ENCODE peak calls at places on chromosomes 3 and 15, in nine cellular contexts. One of them, this sample, is unnamed.

GRCh38 chr3:47404955-47405790 is 24.4 kb downstream of the PTPN23 start:
- DNase-seq in NCI-H526: no peak
- DNase-seq in transverse colon: no peak
- DNase-seq in brain microvascular endothelial cell: no peak
- DNase-seq in H7: peak
- DNase-seq in uterus: no peak
- DNase-seq in HFFc6: no peak
- DNase-seq in K562: no peak
- DNase-seq in NCI-H774: no peak
- DNase-seq in this sample: no peak

GRCh38 chr15:28886431-28887343 is 913 bp downstream of the APBA2 start:
- DNase-seq in NCI-H526: no peak
- DNase-seq in K562: no peak
- DNase-seq in NCI-H774: no peak
- DNase-seq in transverse colon: no peak
- DNase-seq in brain microvascular endothelial cell: no peak
- DNase-seq in uterus: no peak
- DNase-seq in HFFc6: no peak
- DNase-seq in H7: peak
- DNase-seq in this sample: no peak

GRCh38 chr15:43439268-43439667 is 53.7 kb downstream of the TP53BP1 start:
- DNase-seq in K562: no peak
- DNase-seq in NCI-H774: no peak
- DNase-seq in uterus: no peak
- DNase-seq in H7: no peak
- DNase-seq in HFFc6: no peak
- DNase-seq in brain microvascular endothelial cell: no peak
- DNase-seq in transverse colon: no peak
- DNase-seq in NCI-H526: no peak
- DNase-seq in this sample: no peak

GRCh38 chr15:65377976-65378366 is at the start of gene IGDCC3:
- DNase-seq in K562: peak
- DNase-seq in H7: peak
- DNase-seq in uterus: no peak
- DNase-seq in HFFc6: no peak
- DNase-seq in brain microvascular endothelial cell: no peak
- DNase-seq in NCI-H774: no peak
- DNase-seq in NCI-H526: no peak
- DNase-seq in transverse colon: no peak
- DNase-seq in this sample: peak

GRCh38 chr3:134009345-134010000 is 20.3 kb downstream of the SLCO2A1 start:
- DNase-seq in NCI-H774: no peak
- DNase-seq in NCI-H526: no peak
- DNase-seq in H7: no peak
- DNase-seq in HFFc6: peak
- DNase-seq in uterus: no peak
- DNase-seq in brain microvascular endothelial cell: peak
- DNase-seq in K562: no peak
- DNase-seq in transverse colon: no peak
- DNase-seq in this sample: no peak

GRCh38 chr3:101995371-101996046 is 146.2 kb downstream of the NFKBIZ start:
- DNase-seq in uterus: peak
- DNase-seq in HFFc6: peak
- DNase-seq in NCI-H526: no peak
- DNase-seq in transverse colon: no peak
- DNase-seq in K562: no peak
- DNase-seq in H7: no peak
- DNase-seq in brain microvascular endothelial cell: peak
- DNase-seq in NCI-H774: no peak
- DNase-seq in this sample: no peak

GRCh38 chr3:138942861-138943623 is 3.9 kb downstream of the FOXL2 start:
- DNase-seq in transverse colon: no peak
- DNase-seq in NCI-H526: no peak
- DNase-seq in uterus: no peak
- DNase-seq in HFFc6: no peak
- DNase-seq in K562: peak
- DNase-seq in brain microvascular endothelial cell: no peak
- DNase-seq in H7: peak
- DNase-seq in NCI-H774: no peak
- DNase-seq in this sample: peak

GRCh38 chr15:71599404-71600225 is 210.7 kb upstream of the NR2E3 start:
- DNase-seq in H7: no peak
- DNase-seq in NCI-H526: no peak
- DNase-seq in brain microvascular endothelial cell: no peak
- DNase-seq in HFFc6: no peak
- DNase-seq in NCI-H774: no peak
- DNase-seq in K562: no peak
- DNase-seq in uterus: peak
- DNase-seq in transverse colon: no peak
- DNase-seq in this sample: no peak

GRCh38 chr3:150324825-150325224 is 83.3 kb upstream of the TSC22D2 start:
- DNase-seq in HFFc6: no peak
- DNase-seq in brain microvascular endothelial cell: no peak
- DNase-seq in H7: no peak
- DNase-seq in NCI-H526: no peak
- DNase-seq in uterus: no peak
- DNase-seq in NCI-H774: no peak
- DNase-seq in K562: no peak
- DNase-seq in transverse colon: no peak
- DNase-seq in this sample: no peak

GRCh38 chr15:36844453-36845094 is 255.8 kb downstream of the MEIS2 start:
- DNase-seq in K562: no peak
- DNase-seq in brain microvascular endothelial cell: no peak
- DNase-seq in H7: peak
- DNase-seq in NCI-H526: no peak
- DNase-seq in transverse colon: no peak
- DNase-seq in HFFc6: no peak
- DNase-seq in NCI-H774: peak
- DNase-seq in uterus: no peak
- DNase-seq in this sample: no peak

GRCh38 chr15:80789296-80789695 is 10.1 kb downstream of the CEMIP start:
- DNase-seq in brain microvascular endothelial cell: no peak
- DNase-seq in K562: no peak
- DNase-seq in transverse colon: no peak
- DNase-seq in NCI-H526: no peak
- DNase-seq in NCI-H774: no peak
- DNase-seq in uterus: no peak
- DNase-seq in HFFc6: peak
- DNase-seq in H7: no peak
- DNase-seq in this sample: no peak

GRCh38 chr15:69629631-69630161 is 177.1 kb downstream of the RPLP1 start:
- DNase-seq in NCI-H526: no peak
- DNase-seq in HFFc6: no peak
- DNase-seq in H7: no peak
- DNase-seq in brain microvascular endothelial cell: no peak
- DNase-seq in transverse colon: no peak
- DNase-seq in NCI-H774: no peak
- DNase-seq in K562: no peak
- DNase-seq in uterus: no peak
- DNase-seq in this sample: no peak

GRCh38 chr3:113643583-113643982 is 52.9 kb downstream of the USF3 start:
- DNase-seq in transverse colon: no peak
- DNase-seq in K562: no peak
- DNase-seq in uterus: no peak
- DNase-seq in HFFc6: no peak
- DNase-seq in NCI-H774: no peak
- DNase-seq in NCI-H526: no peak
- DNase-seq in brain microvascular endothelial cell: no peak
- DNase-seq in H7: no peak
- DNase-seq in this sample: no peak

GRCh38 chr3:158672293-158673176 is at the start of gene LXN:
- DNase-seq in NCI-H774: no peak
- DNase-seq in H7: peak
- DNase-seq in K562: peak
- DNase-seq in transverse colon: peak
- DNase-seq in HFFc6: peak
- DNase-seq in uterus: peak
- DNase-seq in brain microvascular endothelial cell: peak
- DNase-seq in NCI-H526: no peak
- DNase-seq in this sample: peak

GRCh38 chr15:64068133-64068532 is 21.8 kb upstream of the DAPK2 start:
- DNase-seq in uterus: no peak
- DNase-seq in transverse colon: no peak
- DNase-seq in brain microvascular endothelial cell: no peak
- DNase-seq in HFFc6: no peak
- DNase-seq in NCI-H526: no peak
- DNase-seq in K562: peak
- DNase-seq in H7: no peak
- DNase-seq in NCI-H774: no peak
- DNase-seq in this sample: no peak

GRCh38 chr3:138461246-138461645 is 26.8 kb downstream of the ESYT3 start:
- DNase-seq in brain microvascular endothelial cell: no peak
- DNase-seq in K562: no peak
- DNase-seq in uterus: no peak
- DNase-seq in NCI-H774: no peak
- DNase-seq in H7: no peak
- DNase-seq in transverse colon: no peak
- DNase-seq in NCI-H526: no peak
- DNase-seq in HFFc6: peak
- DNase-seq in this sample: no peak

GRCh38 chr3:141576744-141577052 is 89.9 kb downstream of the RASA2 start:
- DNase-seq in NCI-H526: no peak
- DNase-seq in HFFc6: no peak
- DNase-seq in H7: no peak
- DNase-seq in uterus: no peak
- DNase-seq in brain microvascular endothelial cell: no peak
- DNase-seq in K562: no peak
- DNase-seq in transverse colon: no peak
- DNase-seq in NCI-H774: no peak
- DNase-seq in this sample: no peak

GRCh38 chr3:86948840-86949239 is 42.1 kb downstream of the VGLL3 start:
- DNase-seq in uterus: no peak
- DNase-seq in NCI-H774: no peak
- DNase-seq in H7: no peak
- DNase-seq in NCI-H526: no peak
- DNase-seq in HFFc6: peak
- DNase-seq in brain microvascular endothelial cell: no peak
- DNase-seq in K562: no peak
- DNase-seq in transverse colon: no peak
- DNase-seq in this sample: no peak

GRCh38 chr3:1609416-1609815 is 489.2 kb upstream of the CNTN4 start:
- DNase-seq in uterus: no peak
- DNase-seq in HFFc6: no peak
- DNase-seq in brain microvascular endothelial cell: no peak
- DNase-seq in H7: no peak
- DNase-seq in NCI-H526: no peak
- DNase-seq in NCI-H774: peak
- DNase-seq in transverse colon: no peak
- DNase-seq in K562: no peak
- DNase-seq in this sample: no peak

GRCh38 chr15:67501836-67502461 is 19.0 kb upstream of the C15orf61 start:
- DNase-seq in NCI-H774: no peak
- DNase-seq in uterus: no peak
- DNase-seq in HFFc6: no peak
- DNase-seq in brain microvascular endothelial cell: no peak
- DNase-seq in K562: no peak
- DNase-seq in transverse colon: no peak
- DNase-seq in H7: peak
- DNase-seq in NCI-H526: peak
- DNase-seq in this sample: no peak

GRCh38 chr3:179149239-179149887 is 1.2 kb downstream of the PIK3CA start:
- DNase-seq in brain microvascular endothelial cell: peak
- DNase-seq in NCI-H526: no peak
- DNase-seq in HFFc6: no peak
- DNase-seq in K562: no peak
- DNase-seq in H7: no peak
- DNase-seq in uterus: peak
- DNase-seq in transverse colon: peak
- DNase-seq in NCI-H774: no peak
- DNase-seq in this sample: peak

GRCh38 chr3:13159890-13160289 is 86.7 kb upstream of the IQSEC1 start:
- DNase-seq in brain microvascular endothelial cell: no peak
- DNase-seq in transverse colon: no peak
- DNase-seq in H7: no peak
- DNase-seq in HFFc6: peak
- DNase-seq in K562: no peak
- DNase-seq in NCI-H526: no peak
- DNase-seq in NCI-H774: no peak
- DNase-seq in uterus: no peak
- DNase-seq in this sample: no peak

GRCh38 chr3:149369991-149370866 is 7.2 kb downstream of the TM4SF1 start:
- DNase-seq in transverse colon: no peak
- DNase-seq in HFFc6: no peak
- DNase-seq in uterus: no peak
- DNase-seq in H7: no peak
- DNase-seq in K562: no peak
- DNase-seq in NCI-H774: no peak
- DNase-seq in NCI-H526: peak
- DNase-seq in brain microvascular endothelial cell: no peak
- DNase-seq in this sample: no peak

GRCh38 chr15:66619152-66619903 is 53.5 kb upstream of the LCTL start:
- DNase-seq in K562: peak
- DNase-seq in brain microvascular endothelial cell: peak
- DNase-seq in HFFc6: peak
- DNase-seq in H7: peak
- DNase-seq in transverse colon: peak
- DNase-seq in uterus: peak
- DNase-seq in NCI-H774: peak
- DNase-seq in NCI-H526: peak
- DNase-seq in this sample: peak

GRCh38 chr3:72080800-72081199 is 295.9 kb upstream of the PROK2 start:
- DNase-seq in K562: peak
- DNase-seq in transverse colon: no peak
- DNase-seq in HFFc6: no peak
- DNase-seq in brain microvascular endothelial cell: no peak
- DNase-seq in H7: no peak
- DNase-seq in uterus: no peak
- DNase-seq in NCI-H774: no peak
- DNase-seq in NCI-H526: no peak
- DNase-seq in this sample: no peak

GRCh38 chr3:51940648-51941421 is 869 bp downstream of the RRP9 start:
- DNase-seq in H7: no peak
- DNase-seq in brain microvascular endothelial cell: no peak
- DNase-seq in NCI-H774: no peak
- DNase-seq in HFFc6: no peak
- DNase-seq in NCI-H526: no peak
- DNase-seq in uterus: no peak
- DNase-seq in K562: no peak
- DNase-seq in transverse colon: no peak
- DNase-seq in this sample: no peak

This sample was measured in ELF-1.